ENCODE peak calls at places on chromosomes 6 and 20, in eight cellular contexts. W is Calu3, Y is H4, P is T-helper 17 cell, H is NCI-H2081, A is omental fat pad, T is epithelial cell of esophagus, B is GM04504. V is an unnamed sample.

GRCh38 chr6:7243188-7243942 is 69.6 kb downstream of the SSR1 start:
- DNase-seq in B (no peak), H (peak), A (no peak), W (peak), T (peak), Y (peak), P (no peak), V (no peak)

GRCh38 chr20:39347626-39348025 is 385.5 kb downstream of the DHX35 start:
- DNase-seq in Y (no peak), H (no peak), T (no peak), B (no peak), W (no peak), P (no peak), A (no peak), V (no peak)

GRCh38 chr6:90311569-90311968 is 14.9 kb upstream of the BACH2 start:
- DNase-seq in Y (no peak), W (no peak), P (no peak), H (no peak), A (no peak), B (no peak), T (no peak), V (no peak)

GRCh38 chr20:60953311-60953710 is 298.8 kb upstream of the CDH4 start:
- DNase-seq in Y (no peak), A (no peak), B (no peak), P (no peak), H (no peak), T (no peak), W (no peak), V (no peak)

GRCh38 chr6:18990313-18990978 is 603.3 kb downstream of the RNF144B start:
- DNase-seq in A (peak), T (peak), W (peak), Y (peak), B (peak), P (no peak), H (peak), V (no peak)

GRCh38 chr6:52135217-52135616 is 47.8 kb upstream of the PKHD1 start:
- DNase-seq in A (no peak), Y (no peak), T (no peak), H (no peak), B (no peak), P (no peak), W (no peak), V (no peak)

GRCh38 chr6:45854343-45854742 is 161.3 kb downstream of the CLIC5 start:
- DNase-seq in W (no peak), Y (no peak), A (no peak), B (no peak), H (peak), T (no peak), P (no peak), V (no peak)

GRCh38 chr6:23055523-23055922 is 486.2 kb downstream of the HDGFL1 start:
- DNase-seq in A (no peak), Y (no peak), H (no peak), B (no peak), W (no peak), T (no peak), P (no peak), V (no peak)

GRCh38 chr6:1821188-1822183 is 211.8 kb downstream of the FOXC1 start:
- DNase-seq in Y (peak), W (peak), T (no peak), A (no peak), P (no peak), H (peak), B (peak), V (no peak)

GRCh38 chr6:116557863-116558262 is 4.3 kb downstream of the CALHM4 start:
- DNase-seq in Y (peak), T (peak), B (peak), W (peak), H (no peak), P (no peak), A (no peak), V (no peak)

V was measured in GOT3.